ENCODE peak calls at places on chromosomes 6 and 20, in seven cellular contexts. Y is HCT116, G is HepG2, H is GM12878, S is H1, L is K562, Z is SK-N-SH. I is an unnamed sample.
A peak's percentile ranks its signal among the peaks of the same experiment; 100 is the strongest.

GRCh38 chr20:4047614-4048013 is 32.3 kb upstream of the RNF24 start:
- DNase-seq in Y (no peak), G (no peak), H (no peak), S (no peak), L (no peak), Z (no peak), I (no peak)

GRCh38 chr20:50144362-50144761 is 9.2 kb downstream of the PEDS1 start:
- DNase-seq in Y (no peak), G (peak; percentile 81), H (no peak), S (no peak), L (no peak), Z (no peak), I (no peak)

GRCh38 chr6:11459002-11459658 is 78.4 kb upstream of the TMEM170B start:
- DNase-seq in Y (no peak), G (no peak), H (peak; percentile 90), S (no peak), L (no peak), Z (no peak), I (no peak)

GRCh38 chr20:63758152-63758551 is 18.6 kb downstream of the SLC2A4RG start:
- DNase-seq in Y (no peak), G (no peak), H (no peak), S (no peak), L (no peak), Z (no peak), I (no peak)

GRCh38 chr6:132247381-132248159 is 153.7 kb downstream of the MOXD1 start:
- DNase-seq in Y (no peak), G (no peak), H (no peak), S (no peak), L (no peak), Z (no peak), I (no peak)

GRCh38 chr6:73695619-73696421 is at the start of gene CD109:
- DNase-seq in Y (peak; percentile 78), G (peak; percentile 54), H (no peak), S (peak; percentile 33), L (no peak), Z (peak; percentile 49), I (peak; percentile 37)

GRCh38 chr6:159201336-159201735 is 32.1 kb downstream of the FNDC1 start:
- DNase-seq in Y (no peak), G (no peak), H (no peak), S (no peak), L (no peak), Z (no peak), I (no peak)

GRCh38 chr6:26240981-26241770 is 123.8 kb upstream of the BTN3A2 start:
- DNase-seq in Y (no peak), G (no peak), H (no peak), S (no peak), L (no peak), Z (no peak), I (no peak)

GRCh38 chr20:48819089-48819488 is 8.7 kb downstream of the PREX1 start:
- DNase-seq in Y (no peak), G (no peak), H (no peak), S (no peak), L (no peak), Z (no peak), I (no peak)

GRCh38 chr20:37615507-37616425 is 78.1 kb upstream of the CTNNBL1 start:
- DNase-seq in Y (peak; percentile 46), G (peak; percentile 62), H (no peak), S (peak; percentile 19), L (peak; percentile 65), Z (peak; percentile 53), I (peak; percentile 74)

GRCh38 chr6:138307816-138308727 is 69.6 kb upstream of the SMIM28 start:
- DNase-seq in Y (no peak), G (peak; percentile 13), H (no peak), S (no peak), L (peak; percentile 28), Z (no peak), I (no peak)

GRCh38 chr20:64049060-64049886 is at the start of gene SOX18:
- DNase-seq in Y (no peak), G (no peak), H (no peak), S (no peak), L (peak; percentile 90), Z (peak; percentile 83), I (peak; percentile 68)

GRCh38 chr6:4441981-4442434 is 306.6 kb upstream of the ECI2 start:
- DNase-seq in Y (no peak), G (no peak), H (no peak), S (no peak), L (no peak), Z (no peak), I (no peak)

GRCh38 chr6:106199998-106200397 is 113.9 kb downstream of the PRDM1 start:
- DNase-seq in Y (no peak), G (no peak), H (no peak), S (no peak), L (no peak), Z (no peak), I (no peak)

GRCh38 chr6:35718911-35719381 is 17.9 kb upstream of the ARMC12 start:
- DNase-seq in Y (no peak), G (no peak), H (no peak), S (no peak), L (peak; percentile 34), Z (no peak), I (no peak)

GRCh38 chr6:157066781-157067491 is 256.4 kb downstream of the TMEM242 start:
- DNase-seq in Y (no peak), G (peak; percentile 35), H (no peak), S (no peak), L (no peak), Z (no peak), I (no peak)

GRCh38 chr20:4445780-4446179 is 275.9 kb upstream of the PRND start:
- DNase-seq in Y (no peak), G (no peak), H (no peak), S (no peak), L (no peak), Z (no peak), I (no peak)

GRCh38 chr20:52427960-52428359 is 236.4 kb upstream of the ZFP64 start:
- DNase-seq in Y (no peak), G (no peak), H (no peak), S (no peak), L (no peak), Z (no peak), I (no peak)

GRCh38 chr20:20795119-20795518 is 82.7 kb upstream of the RALGAPA2 start:
- DNase-seq in Y (no peak), G (no peak), H (no peak), S (no peak), L (no peak), Z (no peak), I (no peak)

GRCh38 chr20:20795721-20796120 is 83.3 kb upstream of the RALGAPA2 start:
- DNase-seq in Y (no peak), G (no peak), H (no peak), S (no peak), L (no peak), Z (no peak), I (no peak)

GRCh38 chr20:20799913-20800312 is 87.5 kb upstream of the RALGAPA2 start:
- DNase-seq in Y (no peak), G (no peak), H (no peak), S (no peak), L (no peak), Z (no peak), I (no peak)

GRCh38 chr20:20797521-20798310 is 85.3 kb upstream of the RALGAPA2 start:
- DNase-seq in Y (no peak), G (no peak), H (no peak), S (no peak), L (no peak), Z (no peak), I (no peak)

DNA sequence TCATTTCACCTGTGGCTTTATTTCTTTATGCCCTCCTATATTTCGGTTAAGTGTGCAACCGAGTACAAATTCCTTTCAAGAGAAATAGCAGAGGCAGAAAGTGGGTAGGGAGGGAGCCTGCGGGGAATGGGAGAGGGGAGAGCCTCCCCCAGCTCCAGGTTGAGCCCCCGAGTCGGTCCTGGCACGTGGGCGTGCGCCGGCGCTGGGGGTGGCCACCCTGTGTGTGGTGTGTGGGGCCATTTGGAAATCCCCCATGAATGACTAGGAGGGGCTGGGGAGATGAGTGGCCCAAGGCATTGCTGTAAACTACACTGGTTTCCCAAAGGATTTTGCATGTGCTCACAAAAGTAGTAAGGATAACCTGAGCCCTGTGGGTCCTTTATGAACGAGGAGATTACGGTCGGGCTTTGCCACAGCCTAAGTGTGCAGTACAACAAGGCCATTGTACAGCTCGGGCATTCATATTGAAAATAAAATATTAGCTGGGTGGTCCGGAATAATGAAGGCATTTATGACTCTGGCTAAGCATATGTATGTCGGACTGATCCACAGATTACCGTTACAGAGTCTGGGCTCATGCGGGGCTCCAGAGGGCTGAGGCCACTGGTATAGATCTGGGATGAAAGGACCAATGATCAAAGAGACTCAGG is 84.4 kb upstream of the RALGAPA2 start:
- DNase-seq in Y (no peak), G (no peak), H (no peak), S (no peak), L (no peak), Z (no peak), I (no peak)
- TF ChIP-seq JUND in Y (no peak), G (no peak), H (no peak), S (no peak), L (no peak), Z (no peak), I (no peak)

GRCh38 chr6:34031567-34032383 is 114.1 kb downstream of the GRM4 start:
- DNase-seq in Y (no peak), G (no peak), H (no peak), S (no peak), L (no peak), Z (no peak), I (no peak)
- TF ChIP-seq JUND in Y (no peak), G (no peak), H (no peak), S (no peak), L (no peak), Z (no peak), I (no peak)

DNA sequence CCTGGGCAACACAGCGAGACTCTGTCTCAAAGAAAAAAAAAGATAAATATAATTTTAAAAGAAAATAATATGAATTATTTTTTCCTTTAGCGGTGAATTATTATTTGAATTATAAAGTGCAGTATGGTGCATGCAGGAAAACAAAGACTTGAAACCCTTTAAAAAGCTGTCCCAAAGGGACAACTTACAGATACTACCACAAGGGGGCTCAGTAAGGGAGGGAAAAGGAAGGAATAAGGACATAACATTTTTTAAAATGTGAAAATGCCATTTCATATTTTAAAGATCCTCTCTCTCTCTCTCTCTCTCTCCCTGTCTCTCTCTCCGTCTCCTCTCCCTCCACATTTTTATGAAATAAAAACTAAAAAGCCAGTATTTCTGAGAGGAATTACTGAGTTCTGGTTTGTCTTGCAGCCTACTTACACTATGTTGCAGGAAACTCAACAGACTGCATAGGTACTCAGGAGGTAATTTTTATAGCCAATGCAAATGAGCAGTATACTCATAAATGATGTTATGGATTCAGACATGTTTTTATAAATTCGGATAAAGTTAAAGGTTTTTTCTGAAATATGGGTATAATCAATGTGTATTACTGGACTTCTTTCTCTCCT is 455.0 kb upstream of the GJE1 start:
- DNase-seq in Y (peak; percentile 40), G (peak; percentile 43), H (no peak), S (no peak), L (no peak), Z (peak; percentile 4), I (peak; percentile 60)
- TF ChIP-seq JUND in Y (no peak), G (no peak), H (no peak), S (no peak), L (no peak), Z (no peak), I (no peak)

DNA sequence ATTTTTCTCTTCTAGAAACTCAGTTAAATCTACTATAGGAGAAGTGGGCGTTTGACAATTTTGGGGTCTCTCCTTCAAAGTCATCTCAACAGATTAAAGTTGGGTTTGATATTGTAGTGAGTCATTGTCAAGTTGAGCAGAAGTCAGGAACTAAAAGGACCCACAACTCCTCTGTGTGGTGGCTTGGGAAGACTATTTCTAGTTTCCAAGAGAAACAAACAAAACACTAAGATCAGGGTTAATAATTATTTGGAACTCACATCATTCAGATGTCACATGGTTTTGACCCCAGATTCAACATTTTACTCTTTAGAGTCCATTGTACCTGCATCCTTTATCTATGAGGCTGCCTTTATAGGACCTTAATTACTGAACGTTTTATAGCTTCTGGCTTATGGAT is 45.3 kb upstream of the TINAG start:
- DNase-seq in Y (no peak), G (no peak), H (no peak), S (no peak), L (no peak), Z (no peak), I (no peak)
- TF ChIP-seq JUND in Y (no peak), G (no peak), H (no peak), S (no peak), L (no peak), Z (no peak), I (no peak)